ENCODE peak calls at places on chromosomes 11 and 22, in four cellular contexts. T is HCT116, O is SK-N-SH, Z is K562. K is an unnamed sample.

GRCh38 chr11:72141066-72141465 is 5.5 kb downstream of the FOLR3 start:
- DNase-seq in O (no peak), Z (no peak), T (no peak), K (no peak)

GRCh38 chr11:14932447-14932846 is 39.7 kb downstream of the CALCA start:
- DNase-seq in T (no peak), Z (no peak), O (no peak), K (no peak)

GRCh38 chr22:37525073-37525745 is 6.0 kb upstream of the CARD10 start:
- DNase-seq in O (peak), T (peak), Z (no peak), K (no peak)

GRCh38 chr11:3920148-3920852 is 64.8 kb downstream of the STIM1 start:
- DNase-seq in T (peak), O (no peak), Z (no peak), K (peak)

GRCh38 chr11:6319879-6320410 is 356 bp downstream of the CAVIN3 start:
- DNase-seq in Z (peak), T (peak), O (peak), K (no peak)

GRCh38 chr11:108959124-108959761 is 294.4 kb downstream of the DDX10 start:
- DNase-seq in O (peak), Z (no peak), T (no peak), K (no peak)

GRCh38 chr11:2166091-2166851 is 5.3 kb upstream of the INS start:
- DNase-seq in Z (peak), O (no peak), T (no peak), K (no peak)

GRCh38 chr11:75073459-75074190 is 23.1 kb downstream of the OR2AT4 start:
- DNase-seq in O (no peak), Z (no peak), T (no peak), K (no peak)

GRCh38 chr11:61955416-61956135 is 5.4 kb downstream of the BEST1 start:
- DNase-seq in O (no peak), Z (peak), T (no peak), K (no peak)

GRCh38 chr11:122850076-122850631 is 11.9 kb downstream of the CRTAM start:
- DNase-seq in T (no peak), Z (no peak), O (no peak), K (no peak)

GRCh38 chr11:38156495-38157146 is 1558.6 kb upstream of the RAG2 start:
- DNase-seq in Z (no peak), T (no peak), O (no peak), K (no peak)

GRCh38 chr11:114172871-114173444 is 113.4 kb downstream of the ZBTB16 start:
- DNase-seq in T (no peak), Z (no peak), O (no peak), K (no peak)

GRCh38 chr11:68954970-68955958 is 25.5 kb downstream of the MRGPRD start:
- DNase-seq in O (no peak), T (no peak), Z (peak), K (no peak)

GRCh38 chr11:113263458-113264095 is 50.8 kb upstream of the TTC12 start:
- DNase-seq in Z (no peak), O (no peak), T (no peak), K (no peak)

GRCh38 chr11:110125632-110126031 is 32.4 kb downstream of the ZC3H12C start:
- DNase-seq in T (no peak), O (no peak), Z (no peak), K (no peak)

GRCh38 chr11:103994111-103994510 is 42.3 kb upstream of the DDI1 start:
- DNase-seq in Z (no peak), O (no peak), T (no peak), K (no peak)

GRCh38 chr11:41206388-41206787 is 253.1 kb downstream of the LRRC4C start:
- DNase-seq in O (no peak), T (no peak), Z (no peak), K (no peak)

GRCh38 chr11:131095501-131096185 is 179.4 kb upstream of the SNX19 start:
- DNase-seq in O (no peak), Z (no peak), T (no peak), K (no peak)

GRCh38 chr22:42747701-42748513 is 27.2 kb upstream of the A4GALT start:
- DNase-seq in T (no peak), Z (no peak), O (no peak), K (no peak)

GRCh38 chr11:94400839-94401772 is at the start of gene GPR83:
- DNase-seq in T (no peak), O (peak), Z (no peak), K (no peak)

GRCh38 chr11:122754553-122755322 is 83.6 kb upstream of the CRTAM start:
- DNase-seq in T (peak), Z (peak), O (no peak), K (no peak)

GRCh38 chr11:5242933-5243844 is 6.5 kb downstream of the HBG1 start:
- DNase-seq in O (no peak), T (no peak), Z (no peak), K (no peak)

GRCh38 chr11:75346296-75346695 is 5.2 kb downstream of the ARRB1 start:
- DNase-seq in Z (no peak), T (no peak), O (no peak), K (no peak)

GRCh38 chr11:44999068-44999467 is 48.4 kb upstream of the TP53I11 start:
- DNase-seq in T (no peak), Z (no peak), O (no peak), K (no peak)

GRCh38 chr11:61870429-61871039 is 20.8 kb downstream of the FADS3 start:
- DNase-seq in T (no peak), Z (no peak), O (no peak), K (no peak)

GRCh38 chr11:14537134-14537599 is 17.0 kb upstream of the PSMA1 start:
- DNase-seq in O (peak), Z (peak), T (no peak), K (no peak)

GRCh38 chr11:15688351-15688792 is 573.6 kb downstream of the INSC start:
- DNase-seq in O (no peak), Z (no peak), T (no peak), K (no peak)

GRCh38 chr11:562046-562645 is 1.4 kb downstream of the RASSF7 start:
- DNase-seq in Z (no peak), T (no peak), O (no peak), K (no peak)

GRCh38 chr22:37569009-37569920 is 9.0 kb downstream of the CDC42EP1 start:
- DNase-seq in T (no peak), Z (no peak), O (no peak), K (no peak)

GRCh38 chr22:49921508-49922278 is 3.3 kb downstream of the CRELD2 start:
- DNase-seq in O (no peak), Z (no peak), T (no peak), K (no peak)

GRCh38 chr11:132111341-132111740 is 740.9 kb downstream of the NTM start:
- DNase-seq in O (no peak), Z (no peak), T (no peak), K (no peak)

GRCh38 chr11:563066-563811 is 2.5 kb downstream of the RASSF7 start:
- DNase-seq in T (no peak), Z (no peak), O (no peak), K (no peak)

GRCh38 chr11:75445315-75445953 is 12.4 kb upstream of the KLHL35 start:
- DNase-seq in T (peak), O (peak), Z (peak), K (peak)

GRCh38 chr11:47415091-47415854 is 6.9 kb downstream of the SLC39A13 start:
- DNase-seq in T (no peak), Z (no peak), O (no peak), K (no peak)

GRCh38 chr11:105315287-105315686 is 175.7 kb upstream of the CARD18 start:
- DNase-seq in O (no peak), T (no peak), Z (no peak), K (no peak)

GRCh38 chr11:27179334-27179733 is 138.7 kb downstream of the BBOX1 start:
- DNase-seq in O (no peak), Z (no peak), T (no peak), K (no peak)

GRCh38 chr11:67429038-67429668 is 859 bp downstream of the RPS6KB2 start:
- DNase-seq in T (no peak), Z (peak), O (no peak), K (no peak)

GRCh38 chr11:7056828-7057513 is 31.8 kb upstream of the RBMXL2 start:
- DNase-seq in Z (no peak), T (no peak), O (no peak), K (no peak)

GRCh38 chr11:16338397-16338796 is 17.9 kb downstream of the SOX6 start:
- DNase-seq in T (no peak), O (no peak), Z (no peak), K (no peak)

GRCh38 chr11:106853850-106854401 is 164.3 kb downstream of the GUCY1A2 start:
- DNase-seq in O (no peak), T (no peak), Z (no peak), K (no peak)
- TF ChIP-seq SIN3A in O (no peak), T (no peak), Z (no peak), K (no peak)

GRCh38 chr22:20615021-20615420 is 107.6 kb downstream of the MED15 start:
- DNase-seq in Z (no peak), O (no peak), T (no peak), K (no peak)

GRCh38 chr22:20613301-20613700 is 105.9 kb downstream of the MED15 start:
- DNase-seq in T (no peak), O (no peak), Z (no peak), K (no peak)

GRCh38 chr22:20610757-20611156 is 103.3 kb downstream of the MED15 start:
- DNase-seq in Z (no peak), T (no peak), O (no peak), K (no peak)

GRCh38 chr22:20610243-20610686 is 102.9 kb downstream of the MED15 start:
- DNase-seq in Z (no peak), O (no peak), T (no peak), K (no peak)

DNA sequence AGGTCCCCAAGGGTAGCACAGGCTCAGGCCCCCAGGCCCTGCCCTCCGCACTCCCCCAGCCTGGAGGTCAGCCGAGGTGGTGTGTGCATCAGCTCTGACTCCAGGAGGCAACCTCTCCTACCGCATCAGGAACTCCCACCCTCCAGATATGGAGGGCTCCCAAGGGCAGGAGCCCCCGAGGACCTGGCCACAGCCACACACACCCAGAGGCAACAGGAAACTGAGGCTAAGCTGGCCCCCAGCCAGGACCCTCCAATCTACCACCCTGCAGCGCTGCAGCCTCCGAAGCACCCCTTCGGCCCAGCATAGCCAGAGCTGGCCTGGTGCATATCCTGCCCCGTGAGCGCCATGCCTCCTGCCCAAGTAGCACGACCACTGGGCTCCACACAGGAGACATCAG is 104.0 kb downstream of the MED15 start:
- DNase-seq in O (no peak), Z (no peak), T (no peak), K (no peak)
- TF ChIP-seq JUND in O (no peak), Z (no peak), T (no peak), K (no peak)

GRCh38 chr22:23520875-23521441 is 59.1 kb downstream of the IGLL1 start:
- DNase-seq in O (peak), T (no peak), Z (peak), K (no peak)
- TF ChIP-seq SIN3A in O (no peak), T (no peak), Z (no peak), K (no peak)

GRCh38 chr11:35641206-35641885 is 21.2 kb upstream of the TRIM44 start:
- DNase-seq in T (no peak), O (no peak), Z (no peak), K (no peak)
- TF ChIP-seq JUND in T (no peak), O (no peak), Z (no peak), K (no peak)

DNA sequence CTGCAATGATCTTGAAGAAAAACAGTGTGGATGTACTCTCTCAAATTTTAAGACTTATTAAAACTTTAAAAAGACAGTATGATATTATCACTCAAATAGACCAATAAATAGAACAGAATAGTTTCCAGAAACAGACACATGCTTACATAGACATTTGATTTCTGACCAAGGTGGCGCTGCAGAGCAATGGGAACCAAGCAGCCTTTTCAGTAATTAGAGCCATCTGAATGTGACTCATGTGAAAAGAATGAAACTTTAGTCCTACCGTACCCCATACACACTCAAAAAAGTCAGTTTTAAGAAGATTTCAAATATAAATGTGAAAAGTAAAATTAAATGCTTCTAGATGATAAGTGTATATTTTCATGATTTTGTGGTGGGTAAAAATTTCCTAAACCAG is 74.2 kb upstream of the MS4A8 start:
- DNase-seq in O (peak), Z (no peak), T (peak), K (no peak)
- TF ChIP-seq SIN3A in O (no peak), Z (no peak), T (no peak), K (no peak)

GRCh38 chr22:25722223-25723015 is 19.6 kb upstream of the MYO18B start:
- DNase-seq in O (no peak), Z (no peak), T (no peak), K (no peak)
- TF ChIP-seq JUND in O (no peak), Z (no peak), T (no peak), K (no peak)